ENCODE peak calls at places on chromosomes 11 and 22, in ten cellular contexts. Q is T-helper 2 cell treated with Interferon-gamma antibody and Interleukin-4, amounts not matched to agents 5 μg/mL and 100 μg/mL, for 36 hours; E is activated naive CD8-positive, alpha-beta T cell treated with anti-CD3 and anti-CD28 coated beads for 36 hours; I is cardiac fibroblast; X is adipocyte; M is CD8-positive, alpha-beta T cell; U is body of pancreas; S is NK-92 treated with Interleukin-12 subunit alpha and Interleukin-12 subunit beta, amount 100 ng/mL, for 24 hours; O is T-helper 1 cell; T is GM06990. Y is an unnamed sample.

GRCh38 chr11:102950622-102951081 is 4.9 kb downstream of the MMP13 start:
- DNase-seq in Q (no peak), E (no peak), I (peak), X (peak), M (no peak), U (no peak), S (no peak), O (no peak), T (no peak), Y (no peak)

GRCh38 chr22:44443641-44444235 is 54.3 kb downstream of the RTL6 start:
- DNase-seq in Q (no peak), E (no peak), I (no peak), X (no peak), M (no peak), U (no peak), S (no peak), O (no peak), T (no peak), Y (no peak)

GRCh38 chr11:11396290-11397042 is 43.4 kb upstream of the CSNK2A3 start:
- DNase-seq in Q (no peak), E (no peak), I (peak), X (peak), M (no peak), U (no peak), S (no peak), O (no peak), T (no peak), Y (no peak)

GRCh38 chr11:126973051-126973450 is 27.5 kb downstream of the KIRREL3 start:
- DNase-seq in Q (no peak), E (no peak), I (no peak), X (no peak), M (no peak), U (no peak), S (no peak), O (no peak), T (no peak), Y (no peak)

GRCh38 chr22:43007519-43008102 is 7.3 kb downstream of the PACSIN2 start:
- DNase-seq in Q (no peak), E (peak), I (peak), X (peak), M (no peak), U (peak), S (peak), O (no peak), T (no peak), Y (no peak)

GRCh38 chr11:72751293-72752087 is 718 bp downstream of the ARAP1 start:
- DNase-seq in Q (no peak), E (no peak), I (no peak), X (no peak), M (no peak), U (no peak), S (no peak), O (no peak), T (no peak), Y (no peak)

GRCh38 chr11:79244175-79244804 is 196.5 kb downstream of the TENM4 start:
- DNase-seq in Q (no peak), E (no peak), I (peak), X (peak), M (no peak), U (no peak), S (no peak), O (no peak), T (no peak), Y (no peak)

GRCh38 chr11:12377824-12378593 is 638 bp downstream of the PARVA start:
- DNase-seq in Q (no peak), E (peak), I (peak), X (peak), M (no peak), U (peak), S (no peak), O (no peak), T (no peak), Y (peak)

GRCh38 chr11:95768521-95768920 is 21.1 kb downstream of the FAM76B start:
- DNase-seq in Q (no peak), E (no peak), I (no peak), X (peak), M (no peak), U (no peak), S (no peak), O (no peak), T (no peak), Y (no peak)

GRCh38 chr11:73192272-73192671 is 25.8 kb upstream of the P2RY2 start:
- DNase-seq in Q (no peak), E (peak), I (no peak), X (no peak), M (no peak), U (no peak), S (peak), O (no peak), T (no peak), Y (no peak)

GRCh38 chr11:607971-608659 is 7.6 kb downstream of the IRF7 start:
- DNase-seq in Q (no peak), E (no peak), I (no peak), X (no peak), M (no peak), U (no peak), S (no peak), O (no peak), T (no peak), Y (no peak)

GRCh38 chr11:33751878-33752277 is 15.7 kb upstream of the CD59 start:
- DNase-seq in Q (no peak), E (no peak), I (no peak), X (no peak), M (no peak), U (no peak), S (no peak), O (no peak), T (no peak), Y (no peak)

GRCh38 chr11:109641549-109641948 is 219.6 kb downstream of the C11orf87 start:
- DNase-seq in Q (no peak), E (no peak), I (peak), X (peak), M (no peak), U (no peak), S (no peak), O (no peak), T (no peak), Y (no peak)

GRCh38 chr11:126363706-126364245 is 8.3 kb downstream of the ST3GAL4 start:
- DNase-seq in Q (no peak), E (no peak), I (no peak), X (no peak), M (no peak), U (no peak), S (no peak), O (no peak), T (no peak), Y (peak)

GRCh38 chr11:128776434-128777284 is 82.8 kb downstream of the FLI1 start:
- DNase-seq in Q (no peak), E (peak), I (peak), X (peak), M (no peak), U (peak), S (peak), O (no peak), T (peak), Y (no peak)

GRCh38 chr22:19761500-19762314 is 1.1 kb downstream of the TBX1 start:
- DNase-seq in Q (no peak), E (no peak), I (no peak), X (no peak), M (no peak), U (no peak), S (no peak), O (no peak), T (no peak), Y (no peak)

GRCh38 chr11:13318498-13319295 is 41.1 kb downstream of the BMAL1 start:
- DNase-seq in Q (no peak), E (no peak), I (no peak), X (no peak), M (no peak), U (no peak), S (no peak), O (no peak), T (no peak), Y (no peak)

GRCh38 chr11:121741954-121742361 is 289.2 kb upstream of the SORL1-AS1 start:
- DNase-seq in Q (no peak), E (no peak), I (peak), X (peak), M (no peak), U (peak), S (no peak), O (no peak), T (no peak), Y (peak)

GRCh38 chr11:117076941-117077659 is 21.1 kb downstream of the SIK3 start:
- DNase-seq in Q (no peak), E (no peak), I (no peak), X (no peak), M (no peak), U (no peak), S (no peak), O (no peak), T (no peak), Y (no peak)

GRCh38 chr22:45262931-45263789 is 21.6 kb upstream of the UPK3A start:
- DNase-seq in Q (no peak), E (no peak), I (no peak), X (no peak), M (no peak), U (no peak), S (no peak), O (no peak), T (peak), Y (no peak)

GRCh38 chr11:116052603-116053537 is 548.7 kb upstream of the CADM1 start:
- DNase-seq in Q (no peak), E (no peak), I (no peak), X (no peak), M (no peak), U (no peak), S (no peak), O (no peak), T (no peak), Y (no peak)

GRCh38 chr22:19291580-19292261 is at the start of gene CLTCL1:
- DNase-seq in Q (peak), E (peak), I (peak), X (peak), M (peak), U (peak), S (no peak), O (peak), T (peak), Y (peak)

GRCh38 chr11:64076764-64077163 is 41.0 kb downstream of the FLRT1 start:
- DNase-seq in Q (no peak), E (no peak), I (no peak), X (no peak), M (no peak), U (no peak), S (no peak), O (no peak), T (no peak), Y (no peak)